ENCODE peak calls at places on chromosomes 7 and 10, in six cellular contexts. S is cardiac fibroblast, A is RWPE2, W is MCF 10A, G is left lung, O is fibroblast of villous mesenchyme. V is an unnamed sample.

GRCh38 chr7:48389977-48390376 is 218.7 kb downstream of the ABCA13 start:
- DNase-seq in S (peak), A (no peak), W (peak), G (no peak), O (peak), V (no peak)

GRCh38 chr7:148299877-148300276 is 290.7 kb upstream of the C7orf33 start:
- DNase-seq in S (no peak), A (no peak), W (no peak), G (no peak), O (no peak), V (no peak)

GRCh38 chr7:47783456-47784240 is 164.6 kb downstream of the PKD1L1 start:
- DNase-seq in S (peak), A (no peak), W (peak), G (no peak), O (peak), V (no peak)

GRCh38 chr10:85532821-85533220 is 833.8 kb downstream of the GRID1 start:
- DNase-seq in S (no peak), A (no peak), W (no peak), G (no peak), O (no peak), V (no peak)

GRCh38 chr7:43591551-43592180 is 8.8 kb downstream of the STK17A start:
- DNase-seq in S (no peak), A (no peak), W (peak), G (no peak), O (no peak), V (no peak)

GRCh38 chr10:132904169-132904813 is 38.1 kb downstream of the CFAP46 start:
- DNase-seq in S (peak), A (peak), W (peak), G (peak), O (peak), V (no peak)

GRCh38 chr7:148914208-148914777 is 30.2 kb upstream of the EZH2 start:
- DNase-seq in S (peak), A (no peak), W (peak), G (no peak), O (peak), V (no peak)

GRCh38 chr10:14476641-14477407 is 146.1 kb upstream of the FRMD4A start:
- DNase-seq in S (no peak), A (no peak), W (no peak), G (no peak), O (no peak), V (no peak)

DNA sequence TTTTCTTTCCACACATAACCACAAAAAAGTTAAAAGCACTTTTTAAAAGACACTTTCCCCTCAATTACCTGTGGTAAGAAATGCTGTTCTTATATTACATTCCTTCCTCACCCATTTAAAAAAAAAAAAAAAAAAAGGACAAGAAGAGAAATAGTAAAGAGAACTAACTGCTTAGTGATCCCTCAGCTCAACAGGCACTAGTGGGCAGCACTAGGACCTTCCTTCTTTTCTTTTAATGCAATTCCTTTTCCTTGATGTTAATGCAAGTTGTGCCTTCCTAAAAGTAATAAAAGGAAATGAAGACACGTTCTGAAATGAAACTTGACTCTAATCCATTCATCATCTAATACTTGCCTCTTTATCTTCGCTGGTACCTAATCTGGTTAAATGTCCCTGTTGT is 189.6 kb downstream of the TCF7L2 start:
- DNase-seq in S (peak), A (no peak), W (no peak), G (no peak), O (peak), V (no peak)
- TF ChIP-seq CTCF in S (peak), A (peak), W (no peak), G (no peak), O (peak), V (no peak)

DNA sequence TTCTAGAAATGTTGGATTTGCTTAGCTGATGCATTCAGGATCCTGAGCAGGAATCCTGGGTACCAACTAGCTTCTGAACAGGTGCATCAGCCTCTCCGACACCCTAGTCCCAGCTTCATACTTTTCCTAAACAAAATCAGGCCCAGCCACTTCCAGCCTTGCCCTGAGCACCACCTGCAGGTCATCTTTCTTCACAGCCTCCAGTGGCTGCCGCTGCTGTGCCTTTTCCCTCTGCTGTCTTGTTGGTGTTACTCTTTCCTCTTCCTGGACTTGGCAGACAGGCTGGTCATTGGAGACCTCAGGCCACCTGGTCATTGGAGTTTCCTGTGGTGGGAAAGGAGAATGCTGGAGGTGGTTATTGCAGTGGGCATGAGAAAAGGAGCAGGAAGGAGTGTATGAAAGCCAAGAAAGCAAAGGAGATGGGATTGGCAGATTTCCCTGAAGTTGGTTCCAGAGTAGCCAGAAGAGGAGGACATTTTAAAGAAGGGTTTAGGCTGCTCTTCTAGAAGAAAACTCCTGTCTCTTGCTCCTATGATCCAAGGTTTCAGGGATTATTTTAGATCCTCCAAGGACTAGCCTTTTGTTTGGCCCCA is 48.2 kb upstream of the NFKB2 start:
- DNase-seq in S (peak), A (no peak), W (peak), G (no peak), O (peak), V (no peak)
- TF ChIP-seq CTCF in S (peak), A (peak), W (peak), G (peak), O (peak), V (no peak)

GRCh38 chr7:28619256-28619655 is 206.9 kb downstream of the CREB5 start:
- DNase-seq in S (no peak), A (no peak), W (no peak), G (no peak), O (no peak), V (no peak)

GRCh38 chr7:28617308-28617707 is 205.0 kb downstream of the CREB5 start:
- DNase-seq in S (no peak), A (no peak), W (no peak), G (no peak), O (no peak), V (no peak)

GRCh38 chr7:28613262-28613661 is 200.9 kb downstream of the CREB5 start:
- DNase-seq in S (no peak), A (no peak), W (peak), G (no peak), O (no peak), V (no peak)

GRCh38 chr7:28618383-28618782 is 206.1 kb downstream of the CREB5 start:
- DNase-seq in S (no peak), A (no peak), W (no peak), G (no peak), O (no peak), V (no peak)

GRCh38 chr7:28615091-28615490 is 202.8 kb downstream of the CREB5 start:
- DNase-seq in S (no peak), A (no peak), W (no peak), G (no peak), O (no peak), V (no peak)
- TF ChIP-seq CTCF in S (no peak), A (peak), W (no peak), G (no peak), O (peak), V (no peak)

GRCh38 chr10:25756784-25757183 is 177.2 kb upstream of the MYO3A start:
- DNase-seq in S (no peak), A (no peak), W (no peak), G (peak), O (no peak), V (no peak)

GRCh38 chr10:25761937-25762336 is 172.1 kb upstream of the MYO3A start:
- DNase-seq in S (no peak), A (no peak), W (no peak), G (no peak), O (no peak), V (no peak)

GRCh38 chr10:25753776-25754175 is 180.3 kb upstream of the MYO3A start:
- DNase-seq in S (peak), A (no peak), W (peak), G (no peak), O (peak), V (no peak)

GRCh38 chr10:25758511-25758910 is 175.5 kb upstream of the MYO3A start:
- DNase-seq in S (no peak), A (no peak), W (no peak), G (no peak), O (no peak), V (no peak)

GRCh38 chr10:25758041-25758457 is 176.0 kb upstream of the MYO3A start:
- DNase-seq in S (peak), A (no peak), W (peak), G (no peak), O (no peak), V (no peak)
- TF ChIP-seq CTCF in S (peak), A (peak), W (peak), G (peak), O (peak), V (no peak)

GRCh38 chr7:45574521-45575500 is 643 bp downstream of the ADCY1 start:
- DNase-seq in S (peak), A (no peak), W (peak), G (peak), O (peak), V (no peak)
- TF ChIP-seq CTCF in S (no peak), A (peak), W (no peak), G (no peak), O (peak), V (no peak)